ENCODE peak calls at places on chromosomes 11 and 22, in five cellular contexts. I is stomach, D is esophagus squamous epithelium, E is ovary, X is heart left ventricle. O is an unnamed sample.

GRCh38 chr11:65366340-65366773 is 11.8 kb downstream of the TIGD3 start:
- DNase-seq in D (no peak), E (no peak), I (no peak), X (no peak), O (peak; percentile 54)

GRCh38 chr11:130606781-130607511 is 158.5 kb downstream of the ADAMTS15 start:
- DNase-seq in X (peak; percentile 70), E (no peak), I (no peak), D (no peak), O (no peak)

GRCh38 chr11:62108017-62108750 is 15.6 kb upstream of the INCENP start:
- DNase-seq in X (no peak), I (no peak), E (no peak), D (no peak), O (no peak)

GRCh38 chr11:95337175-95337957 is 106.4 kb upstream of the SESN3 start:
- DNase-seq in D (no peak), X (peak; percentile 74), E (peak; percentile 76), I (peak; percentile 38), O (peak; percentile 43)

GRCh38 chr11:96278039-96278897 is 64.7 kb downstream of the MAML2 start:
- DNase-seq in D (no peak), X (no peak), E (no peak), I (no peak), O (no peak)

GRCh38 chr11:926341-926916 is 759 bp downstream of the AP2A2 start:
- DNase-seq in E (no peak), I (no peak), D (no peak), X (peak; percentile 72), O (peak; percentile 41)

GRCh38 chr11:65536412-65537295 is 11.8 kb downstream of the SCYL1 start:
- DNase-seq in X (no peak), E (no peak), D (no peak), I (no peak), O (no peak)

GRCh38 chr22:36360011-36360410 is 27.8 kb downstream of the MYH9 start:
- DNase-seq in X (no peak), I (no peak), E (no peak), D (no peak), O (no peak)

GRCh38 chr11:62030071-62030684 is 62.7 kb upstream of the FTH1 start:
- DNase-seq in D (no peak), I (no peak), E (no peak), X (no peak), O (no peak)

GRCh38 chr11:12206529-12206928 is 96.1 kb downstream of the MICAL2 start:
- DNase-seq in I (no peak), X (no peak), E (no peak), D (no peak), O (no peak)

GRCh38 chr11:131609317-131609716 is 238.9 kb downstream of the NTM start:
- DNase-seq in I (no peak), D (no peak), E (no peak), X (no peak), O (no peak)

GRCh38 chr22:29650370-29650769 is 46.9 kb downstream of the NF2 start:
- DNase-seq in X (no peak), E (no peak), D (no peak), I (no peak), O (no peak)

GRCh38 chr11:1171223-1171984 is 13.7 kb downstream of the MUC5AC start:
- DNase-seq in I (no peak), D (no peak), E (no peak), X (no peak), O (no peak)

GRCh38 chr11:73415854-73416615 is 39.8 kb downstream of the RELT start:
- DNase-seq in X (no peak), D (no peak), I (no peak), E (no peak), O (no peak)

GRCh38 chr11:111922803-111923202 is 4.1 kb downstream of the C11orf52 start:
- DNase-seq in X (peak; percentile 46), E (peak; percentile 53), D (no peak), I (peak; percentile 49), O (no peak)

GRCh38 chr11:71203681-71204080 is 48.7 kb downstream of the SHANK2 start:
- DNase-seq in D (no peak), X (no peak), E (no peak), I (no peak), O (no peak)

GRCh38 chr11:121652982-121653381 is 200.2 kb upstream of the SORL1-AS1 start:
- DNase-seq in D (no peak), I (no peak), E (no peak), X (no peak), O (no peak)

GRCh38 chr11:46736146-46736545 is 17.1 kb downstream of the F2 start:
- DNase-seq in E (no peak), I (no peak), X (no peak), D (no peak), O (no peak)

GRCh38 chr11:19290356-19290755 is 49.6 kb upstream of the E2F8 start:
- DNase-seq in I (no peak), X (no peak), E (no peak), D (no peak), O (no peak)

GRCh38 chr11:20050551-20051333 is 109.5 kb downstream of the DBX1 start:
- DNase-seq in D (no peak), X (no peak), E (no peak), I (no peak), O (no peak)

GRCh38 chr11:75162954-75163353 is 12.0 kb downstream of the SLCO2B1 start:
- DNase-seq in I (no peak), E (no peak), X (no peak), D (no peak), O (no peak)
- TF ChIP-seq POLR2A in I (no peak), E (no peak), X (no peak), D (no peak), O (no peak)

GRCh38 chr11:8688414-8689362 is 6.1 kb downstream of the RPL27A start:
- DNase-seq in X (peak; percentile 96), D (peak; percentile 73), E (peak; percentile 94), I (peak; percentile 95), O (peak; percentile 96)
- TF ChIP-seq POLR2A in X (no peak), D (peak; percentile 71), E (no peak), I (peak; percentile 37), O (peak; percentile 92)

GRCh38 chr22:37607010-37607911 is 1.4 kb upstream of the GGA1 start:
- DNase-seq in X (peak; percentile 79), I (peak; percentile 97), D (no peak), E (peak; percentile 89), O (peak; percentile 95)
- TF ChIP-seq POLR2A in X (no peak), I (no peak), D (no peak), E (no peak), O (no peak)

DNA sequence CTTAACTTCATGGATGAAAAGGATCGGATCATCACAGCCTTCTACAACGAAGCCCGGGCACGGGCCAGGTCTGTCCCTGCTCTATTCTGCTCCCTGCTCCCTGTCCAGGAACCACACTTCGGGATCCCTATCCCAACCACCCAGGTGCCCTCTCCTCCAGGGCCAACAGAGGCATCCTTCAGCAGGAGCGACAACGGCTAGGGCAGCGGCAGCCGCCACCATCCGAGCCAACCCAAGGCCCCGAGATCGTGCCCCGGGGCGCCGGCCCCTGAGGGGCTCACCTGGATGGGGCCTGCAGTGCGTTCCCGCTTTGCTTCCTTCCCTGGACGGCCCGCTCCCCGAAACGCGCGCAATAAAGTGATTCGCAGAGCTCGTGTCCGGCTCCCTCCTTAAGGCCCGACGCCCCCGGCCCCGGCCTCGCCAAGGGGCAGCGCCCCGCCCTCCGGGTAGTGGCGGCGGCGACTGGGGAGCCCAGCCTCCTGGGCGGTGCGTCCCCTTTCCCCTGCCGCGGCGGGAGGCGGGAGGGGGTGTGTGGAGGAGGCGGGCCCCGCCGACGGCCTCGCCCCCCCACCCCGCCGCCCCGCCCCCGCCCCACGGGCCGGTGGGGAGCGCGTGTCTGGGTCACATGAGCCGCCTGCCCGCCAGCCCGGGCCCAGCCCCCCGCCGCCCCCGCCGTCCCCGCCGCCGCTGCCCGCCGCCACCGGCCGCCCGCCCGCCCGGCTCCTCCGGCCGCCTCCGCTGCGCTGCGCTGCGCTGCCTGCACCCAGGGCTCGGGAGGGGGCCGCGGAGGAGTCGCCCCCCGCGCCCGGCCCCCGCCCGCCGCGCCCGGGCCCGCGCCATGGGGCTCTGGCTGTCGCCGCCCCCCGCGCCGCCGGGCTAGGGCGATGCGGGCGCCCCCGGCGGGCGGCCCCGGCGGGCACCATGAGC is at the start of gene VEGFB:
- DNase-seq in I (peak; percentile 81), D (no peak), X (peak; percentile 85), E (peak; percentile 83), O (peak; percentile 86)
- TF ChIP-seq POLR2A in I (no peak), D (peak; percentile 58), X (no peak), E (peak; percentile 39), O (peak; percentile 32)

GRCh38 chr22:31616315-31616980 is 45.6 kb downstream of the PISD start:
- DNase-seq in D (no peak), X (peak; percentile 16), I (no peak), E (no peak), O (no peak)
- TF ChIP-seq POLR2A in D (no peak), X (no peak), I (no peak), E (no peak), O (no peak)

DNA sequence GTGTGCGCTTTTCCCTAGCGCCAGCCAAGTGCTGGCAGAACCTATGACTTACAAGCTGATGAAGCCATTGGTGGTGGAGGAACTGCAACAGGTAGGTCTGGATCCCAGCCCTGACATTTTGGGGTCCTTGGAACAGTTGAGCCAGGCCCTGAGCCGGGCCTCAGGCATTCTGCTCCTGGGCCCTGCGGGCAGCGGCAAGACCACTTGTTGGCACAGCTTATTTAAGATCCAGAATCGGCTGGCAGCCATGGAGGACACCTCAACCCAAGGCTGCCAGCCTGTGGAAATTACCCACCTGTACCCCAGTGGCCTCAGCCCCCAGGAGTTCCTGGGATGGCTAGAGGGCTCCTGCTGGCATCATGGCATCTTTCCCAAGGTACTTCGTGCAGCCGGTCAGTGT is 49.7 kb downstream of the DNHD1 start:
- DNase-seq in I (no peak), D (no peak), E (no peak), X (no peak), O (no peak)
- TF ChIP-seq POLR2A in I (no peak), D (no peak), E (no peak), X (no peak), O (no peak)

GRCh38 chr11:118921929-118922744 is 3.6 kb downstream of the BCL9L start:
- DNase-seq in X (peak; percentile 95), I (peak; percentile 88), D (no peak), E (peak; percentile 88), O (peak; percentile 81)
- TF ChIP-seq POLR2A in X (no peak), I (peak; percentile 45), D (peak; percentile 64), E (peak; percentile 35), O (peak; percentile 56)

GRCh38 chr22:26565181-26565580 is 24.8 kb downstream of the TPST2 start:
- DNase-seq in X (no peak), I (no peak), D (no peak), E (no peak), O (no peak)
- TF ChIP-seq POLR2A in X (no peak), I (no peak), D (no peak), E (no peak), O (no peak)

GRCh38 chr22:50045211-50046018 is 12.7 kb downstream of the TTLL8 start:
- DNase-seq in D (no peak), I (no peak), X (no peak), E (no peak), O (no peak)
- TF ChIP-seq POLR2A in D (no peak), I (no peak), X (no peak), E (no peak), O (no peak)